ENCODE peak calls at places on chromosome 18, in four cellular contexts. H is cardiac muscle cell; F is CD8-positive, alpha-beta T cell; D is fibroblast of villous mesenchyme. X is an unnamed sample.

GRCh38 chr18:74652392-74652988 is 54.8 kb downstream of the ZNF407 start:
- DNase-seq in H (peak), F (no peak), D (peak), X (peak)

GRCh38 chr18:5518899-5519371 is 24.9 kb downstream of the EPB41L3 start:
- DNase-seq in H (peak), F (no peak), D (peak), X (peak)

GRCh38 chr18:23138470-23138869 is 3.2 kb downstream of the CABLES1 start:
- DNase-seq in H (no peak), F (no peak), D (no peak), X (no peak)

GRCh38 chr18:3321133-3321812 is 59.3 kb downstream of the MYL12B start:
- DNase-seq in H (peak), F (no peak), D (peak), X (peak)

GRCh38 chr18:30486856-30487255 is 555.7 kb downstream of the DSC3 start:
- DNase-seq in H (peak), F (no peak), D (no peak), X (peak)

GRCh38 chr18:22348521-22349316 is 69.0 kb downstream of the CTAGE1 start:
- DNase-seq in H (peak), F (peak), D (peak), X (peak)

GRCh38 chr18:48994926-48995835 is 44.4 kb upstream of the SMAD7 start:
- DNase-seq in H (no peak), F (no peak), D (no peak), X (no peak)

GRCh38 chr18:49483198-49483597 is 3.8 kb downstream of the C18orf32 start:
- DNase-seq in H (no peak), F (no peak), D (no peak), X (no peak)

GRCh38 chr18:57918601-57919000 is 115.5 kb upstream of the ATP8B1 start:
- DNase-seq in H (no peak), F (no peak), D (no peak), X (no peak)

GRCh38 chr18:26902296-26902695 is 36.8 kb upstream of the AQP4 start:
- DNase-seq in H (no peak), F (no peak), D (no peak), X (no peak)

GRCh38 chr18:44654555-44654954 is 26.1 kb upstream of the SETBP1 start:
- DNase-seq in H (peak), F (no peak), D (peak), X (peak)

GRCh38 chr18:72984290-72984689 is 116.5 kb upstream of the NETO1 start:
- DNase-seq in H (no peak), F (no peak), D (no peak), X (no peak)

GRCh38 chr18:61348230-61348629 is 15.0 kb downstream of the CDH20 start:
- DNase-seq in H (no peak), F (no peak), D (no peak), X (no peak)

GRCh38 chr18:77376043-77376732 is 126.5 kb downstream of the GALR1 start:
- DNase-seq in H (no peak), F (no peak), D (no peak), X (no peak)

GRCh38 chr18:48800877-48801727 is 149.7 kb downstream of the SMAD7 start:
- DNase-seq in H (no peak), F (peak), D (peak), X (no peak)

GRCh38 chr18:25230658-25231326 is 121.2 kb downstream of the ZNF521 start:
- DNase-seq in H (peak), F (no peak), D (peak), X (peak)

GRCh38 chr18:58646334-58646862 is 17.5 kb upstream of the ALPK2 start:
- DNase-seq in H (no peak), F (no peak), D (no peak), X (no peak)

GRCh38 chr18:62519684-62520083 is 3.1 kb upstream of the ZCCHC2 start:
- DNase-seq in H (no peak), F (no peak), D (no peak), X (no peak)

GRCh38 chr18:58097127-58097906 is 53.3 kb downstream of the NEDD4L start:
- DNase-seq in H (peak), F (no peak), D (no peak), X (no peak)

GRCh38 chr18:21194871-21195771 is 46.9 kb upstream of the GREB1L start:
- DNase-seq in H (peak), F (no peak), D (peak), X (peak)

GRCh38 chr18:3219621-3220335 is at the start of gene MYOM1:
- DNase-seq in H (no peak), F (no peak), D (no peak), X (no peak)

GRCh38 chr18:63869374-63869773 is 18.1 kb upstream of the SERPINB2 start:
- DNase-seq in H (peak), F (no peak), D (peak), X (peak)

GRCh38 chr18:39840406-39840805 is 2114.6 kb upstream of the PIK3C3 start:
- DNase-seq in H (peak), F (no peak), D (peak), X (no peak)

GRCh38 chr18:76428396-76429261 is 66.4 kb downstream of the ZNF516 start:
- DNase-seq in H (no peak), F (no peak), D (peak), X (peak)

GRCh38 chr18:40473221-40473620 is 1481.8 kb upstream of the PIK3C3 start:
- DNase-seq in H (no peak), F (no peak), D (no peak), X (no peak)

GRCh38 chr18:51234117-51235010 is 36.9 kb upstream of the MEX3C start:
- DNase-seq in H (peak), F (no peak), D (no peak), X (no peak)

GRCh38 chr18:80200932-80201672 is 46.2 kb downstream of the PARD6G start:
- DNase-seq in H (no peak), F (no peak), D (no peak), X (no peak)

GRCh38 chr18:63394954-63395353 is 27.3 kb downstream of the VPS4B start:
- DNase-seq in H (no peak), F (no peak), D (no peak), X (no peak)

GRCh38 chr18:61248589-61248988 is 84.6 kb upstream of the CDH20 start:
- DNase-seq in H (no peak), F (no peak), D (no peak), X (no peak)

GRCh38 chr18:79517322-79517721 is 121.6 kb downstream of the NFATC1 start:
- DNase-seq in H (no peak), F (peak), D (no peak), X (no peak)

GRCh38 chr18:74185860-74186259 is 37.5 kb downstream of the TIMM21 start:
- DNase-seq in H (no peak), F (no peak), D (no peak), X (no peak)

GRCh38 chr18:62944454-62944853 is 229.1 kb downstream of the PHLPP1 start:
- DNase-seq in H (peak), F (no peak), D (no peak), X (no peak)

GRCh38 chr18:61803393-61803792 is 89.4 kb downstream of the RNF152 start:
- DNase-seq in H (no peak), F (no peak), D (no peak), X (no peak)

GRCh38 chr18:22609642-22610041 is 191.9 kb upstream of the CTAGE1 start:
- DNase-seq in H (peak), F (no peak), D (no peak), X (peak)

DNA sequence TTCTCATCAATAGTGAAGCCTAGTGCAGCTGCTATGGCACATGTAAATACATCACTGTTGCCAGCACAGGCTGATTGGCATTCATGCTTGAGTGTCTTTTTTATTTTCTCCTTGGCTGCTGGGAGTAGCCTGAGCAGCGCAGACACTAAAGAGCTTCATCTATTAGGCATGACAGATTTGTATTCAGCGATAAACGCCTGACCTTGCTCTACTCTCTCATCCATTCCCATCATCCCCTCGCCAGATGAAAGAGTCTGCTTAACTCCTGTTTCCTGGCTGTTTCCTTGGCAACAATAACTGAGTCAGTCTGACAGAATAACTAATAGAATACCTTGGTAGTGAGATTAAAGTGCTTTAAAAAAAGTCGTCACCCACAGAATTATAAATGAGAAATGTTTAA is 753.7 kb downstream of the DCC start:
- DNase-seq in H (no peak), F (no peak), D (no peak), X (no peak)
- TF ChIP-seq CTCF in H (no peak), F (no peak), D (no peak), X (no peak)

GRCh38 chr18:34977787-34978532 is 63.3 kb upstream of the MAPRE2 start:
- DNase-seq in H (no peak), F (peak), D (peak), X (no peak)

GRCh38 chr18:34978533-34978893 is 62.7 kb upstream of the MAPRE2 start:
- DNase-seq in H (no peak), F (no peak), D (no peak), X (no peak)

GRCh38 chr18:34981487-34981886 is 59.7 kb upstream of the MAPRE2 start:
- DNase-seq in H (no peak), F (no peak), D (no peak), X (no peak)

GRCh38 chr18:34976899-34977786 is 64.1 kb upstream of the MAPRE2 start:
- DNase-seq in H (peak), F (peak), D (peak), X (no peak)

DNA sequence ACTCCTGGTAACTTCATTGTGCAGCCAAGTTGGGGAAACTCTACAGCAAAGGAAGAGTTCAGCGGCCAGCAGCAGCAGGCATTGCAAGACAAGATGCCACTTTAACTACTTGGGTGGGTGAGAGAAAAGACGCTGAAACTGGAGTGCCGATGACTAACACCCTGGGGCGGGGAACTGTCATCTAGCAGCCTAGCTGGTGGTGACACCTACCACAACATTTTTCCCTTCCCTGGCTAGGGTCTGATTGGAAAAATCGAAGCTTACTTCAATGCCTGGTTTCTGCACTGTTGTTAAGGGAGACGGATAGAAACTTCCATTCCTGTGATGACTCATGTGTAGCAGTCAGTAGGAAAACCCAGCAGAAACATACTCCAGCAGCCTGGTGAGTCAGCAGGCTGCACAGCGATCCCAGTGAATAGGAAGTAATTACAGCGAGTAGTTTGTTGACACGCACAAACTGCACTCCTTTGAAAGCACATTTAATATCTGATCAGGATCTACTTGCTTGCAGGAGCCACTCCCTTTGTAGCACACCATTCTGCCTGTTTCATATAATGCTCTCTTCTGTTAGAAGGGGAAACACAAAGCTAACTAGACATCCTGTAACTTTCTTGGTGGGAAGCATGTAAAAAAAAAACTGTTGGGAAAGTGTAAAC is 62.1 kb upstream of the MAPRE2 start:
- DNase-seq in H (peak), F (peak), D (peak), X (peak)
- H3K4me3 ChIP-seq in H (peak), F (peak), D (peak), X (peak)

DNA sequence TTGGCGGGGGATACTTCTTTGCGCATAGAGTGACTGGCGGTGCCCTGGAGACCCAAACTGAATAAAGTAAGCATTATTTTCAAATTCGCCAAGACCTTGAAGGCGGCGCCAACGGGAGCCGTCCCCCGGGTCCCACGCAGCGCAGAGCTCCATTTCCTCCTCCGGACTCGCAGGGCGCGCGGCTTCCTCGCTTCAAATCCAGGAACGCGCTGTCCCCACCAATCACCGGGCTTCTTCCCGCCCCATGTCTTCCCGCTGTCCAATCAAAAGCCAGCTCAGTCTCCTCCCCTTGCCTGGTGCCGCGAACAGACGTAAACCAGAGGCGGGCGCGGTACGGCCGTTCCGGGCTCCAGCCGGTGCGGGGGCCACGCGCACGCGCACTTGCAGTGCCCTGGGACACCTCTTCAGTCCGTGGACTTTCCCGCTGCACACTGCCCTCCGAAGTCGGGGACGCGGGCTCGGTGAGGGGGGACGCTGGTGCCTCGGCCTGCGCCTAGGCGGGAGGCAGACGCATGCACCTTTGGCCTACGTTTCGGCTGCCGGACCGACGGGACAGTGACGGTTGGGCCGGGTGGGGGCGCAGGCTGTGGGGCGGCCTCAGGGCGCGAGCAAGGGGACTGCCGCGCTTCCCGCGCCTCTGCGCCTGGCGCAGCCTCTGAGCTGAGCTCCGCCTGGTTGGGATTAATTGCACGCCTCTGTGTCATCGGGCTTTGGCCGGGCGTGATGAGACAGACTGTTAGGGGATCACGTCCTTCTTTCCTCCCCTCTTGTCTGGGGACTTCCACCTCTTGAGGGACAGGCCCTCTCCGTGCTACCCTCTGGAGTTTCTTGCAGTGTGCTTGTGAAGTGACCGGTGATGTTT is at the start of gene CEP192:
- DNase-seq in H (peak), F (peak), D (peak), X (peak)
- TF ChIP-seq CTCF in H (peak), F (no peak), D (peak), X (no peak)

DNA sequence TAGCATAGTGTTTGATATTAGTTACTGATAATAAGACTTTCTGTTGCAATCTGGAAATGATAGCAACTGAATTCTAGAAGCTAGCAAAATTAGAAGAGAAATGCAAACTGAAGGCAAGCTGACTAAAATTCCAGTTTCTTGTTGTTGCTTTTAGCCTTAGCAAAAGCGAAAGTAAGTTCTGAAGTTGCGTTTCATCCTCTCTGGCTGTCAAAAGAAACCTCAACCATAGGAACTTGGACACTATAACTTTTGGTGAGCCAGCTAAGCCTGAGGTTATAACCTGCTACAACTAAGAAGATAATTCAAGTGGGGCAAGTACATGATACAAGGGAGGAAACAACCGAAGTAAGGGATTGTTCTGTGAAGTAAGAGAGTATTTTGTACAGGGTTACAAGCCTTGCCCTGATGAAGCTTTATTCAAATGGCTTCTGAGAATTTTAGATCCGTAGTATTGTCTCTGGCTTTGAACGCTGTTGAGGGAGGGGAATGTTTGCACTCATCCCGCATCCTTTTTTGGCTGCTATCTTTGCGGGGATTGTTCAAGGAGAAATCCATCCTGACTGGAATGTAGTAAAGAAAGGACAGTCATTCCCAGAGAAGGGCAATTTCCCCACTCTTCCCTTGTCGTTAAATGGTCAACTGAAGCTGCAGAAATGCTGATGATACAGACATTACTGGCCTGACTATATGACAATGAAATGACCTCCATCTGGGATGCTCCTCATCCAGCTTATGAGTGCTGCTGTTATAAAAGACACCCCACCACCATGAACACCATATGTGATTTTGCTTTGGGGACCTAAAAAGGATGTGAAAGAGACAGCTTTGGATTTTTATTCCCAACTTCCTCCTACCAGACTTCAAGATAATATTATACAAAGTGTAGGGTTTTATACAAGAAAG is 7.0 kb upstream of the TMX3 start:
- DNase-seq in H (peak), F (no peak), D (peak), X (no peak)
- H3K4me3 ChIP-seq in H (no peak), F (peak), D (peak), X (peak)

DNA sequence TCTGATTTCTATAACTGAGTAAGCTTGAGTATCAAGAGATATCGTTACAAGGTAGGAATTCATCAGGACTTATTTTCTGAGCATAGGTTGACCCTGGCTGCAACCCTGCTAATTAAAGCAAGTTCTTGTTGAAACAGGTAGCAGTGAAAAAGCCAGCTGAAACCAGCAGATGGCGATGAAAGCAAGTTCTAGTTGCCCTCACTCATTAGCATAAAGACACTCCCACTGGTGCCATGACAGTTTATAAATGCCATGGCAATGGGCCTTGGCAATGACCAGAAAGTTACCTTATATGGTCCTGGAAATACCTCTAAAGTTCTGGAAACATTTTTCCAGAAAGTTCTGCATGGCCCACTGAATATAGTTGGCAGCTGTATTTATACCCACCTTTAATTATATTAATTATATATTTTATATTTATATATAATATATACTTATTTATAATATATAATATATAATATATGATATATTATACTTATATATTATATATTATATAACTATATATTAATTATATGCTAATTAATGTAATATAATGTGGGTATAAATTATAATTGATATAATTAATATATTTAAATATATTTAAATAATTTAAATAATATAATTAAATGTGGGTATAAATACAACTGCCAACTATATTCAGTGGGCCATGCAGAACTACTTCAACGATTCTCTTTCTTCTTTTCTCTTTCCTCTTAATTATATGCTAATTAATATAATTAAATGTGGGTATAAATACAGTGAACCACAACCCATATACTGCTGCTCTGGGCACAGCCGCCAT is 188.0 kb downstream of the CDH7 start:
- DNase-seq in H (peak), F (no peak), D (no peak), X (no peak)
- TF ChIP-seq CTCF in H (peak), F (no peak), D (no peak), X (no peak)

GRCh38 chr18:54187372-54187771 is 37.1 kb downstream of the MBD2 start:
- DNase-seq in H (no peak), F (no peak), D (no peak), X (no peak)
- H3K4me3 ChIP-seq in H (no peak), F (no peak), D (no peak), X (no peak)

DNA sequence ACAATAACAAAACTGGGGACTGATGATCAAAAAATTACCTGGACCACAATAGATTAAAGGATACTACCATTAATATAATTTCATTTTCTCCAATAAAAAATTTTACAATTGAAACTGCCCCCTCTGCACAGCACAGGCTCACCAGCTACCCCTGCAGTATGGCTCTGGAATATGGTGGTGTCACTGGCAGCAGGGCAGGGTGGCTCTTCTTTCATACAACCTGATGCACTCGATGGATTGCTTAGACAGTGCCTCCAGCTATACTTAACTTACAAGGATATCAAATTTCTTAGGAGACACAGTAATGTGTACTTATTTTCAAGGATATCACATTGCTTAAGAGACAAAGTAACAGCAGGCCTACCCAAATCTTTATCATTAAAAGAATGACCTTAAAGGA is 124.0 kb downstream of the PRELID3A start:
- DNase-seq in H (no peak), F (no peak), D (no peak), X (no peak)
- TF ChIP-seq CTCF in H (peak), F (no peak), D (peak), X (no peak)

X was measured in AG10803.